ENCODE peak calls at places on chromosomes 2 and 18, in four cellular contexts. Q is EL, R is cardiac fibroblast, A is pulmonary artery endothelial cell. D is an unnamed sample.

GRCh38 chr18:55439036-55439435 is 149.0 kb downstream of the TCF4 start:
- DNase-seq in Q (no peak), R (no peak), A (no peak), D (no peak)

GRCh38 chr18:9328776-9329175 is 5.8 kb upstream of the TWSG1 start:
- DNase-seq in Q (peak), R (peak), A (no peak), D (no peak)

GRCh38 chr2:9971890-9972289 is 20.4 kb downstream of the GRHL1 start:
- DNase-seq in Q (no peak), R (no peak), A (no peak), D (no peak)

GRCh38 chr2:107383706-107384105 is 443.0 kb upstream of the RGPD4 start:
- DNase-seq in Q (no peak), R (no peak), A (no peak), D (no peak)

GRCh38 chr18:80033181-80034067 is 810 bp upstream of the RBFA start:
- DNase-seq in Q (no peak), R (peak), A (no peak), D (peak)

GRCh38 chr2:73034661-73035374 is 36.7 kb downstream of the SFXN5 start:
- DNase-seq in Q (no peak), R (no peak), A (no peak), D (no peak)

GRCh38 chr2:46857871-46858696 is 57.5 kb downstream of the MCFD2 start:
- DNase-seq in Q (peak), R (peak), A (no peak), D (peak)

GRCh38 chr2:108189316-108189715 is 50.5 kb upstream of the SULT1C3 start:
- DNase-seq in Q (peak), R (peak), A (no peak), D (peak)

GRCh38 chr2:65382776-65383357 is 49.5 kb downstream of the SPRED2 start:
- DNase-seq in Q (peak), R (peak), A (no peak), D (peak)

D was measured in iris pigment epithelial cell.